ENCODE peak calls at places on chromosomes 2 and 18, in seven cellular contexts. I, B, F, M, A, G and Z are unnamed samples.

GRCh38 chr2:229714080-229714735 is at the start of gene DNER:
- DNase-seq in G (peak; percentile 30), F (peak; percentile 62), B (peak; percentile 24), A (peak; percentile 66), I (no peak), M (no peak), Z (peak; percentile 42)

GRCh38 chr2:47299555-47299954 is 103.4 kb upstream of the MSH2 start:
- DNase-seq in B (peak; percentile 64), F (no peak), M (no peak), I (peak; percentile 86), A (no peak), G (no peak), Z (peak; percentile 77)

GRCh38 chr2:205967391-205968075 is 118.4 kb downstream of the INO80D start:
- DNase-seq in I (peak; percentile 25), F (no peak), M (no peak), B (no peak), A (no peak), G (no peak), Z (no peak)

GRCh38 chr2:61660511-61661388 is 122.6 kb upstream of the XPO1 start:
- DNase-seq in B (no peak), G (no peak), A (peak; percentile 61), F (no peak), I (no peak), M (no peak), Z (no peak)

GRCh38 chr18:45755936-45756335 is 32.0 kb downstream of the SLC14A1 start:
- DNase-seq in I (peak; percentile 79), B (no peak), G (peak; percentile 84), F (no peak), M (no peak), A (peak; percentile 32), Z (no peak)

GRCh38 chr18:4399929-4400328 is 55.2 kb downstream of the DLGAP1 start:
- DNase-seq in B (no peak), I (no peak), F (no peak), M (no peak), A (no peak), G (no peak), Z (no peak)

GRCh38 chr18:30004977-30005376 is 1037.6 kb downstream of the DSC3 start:
- DNase-seq in A (no peak), F (no peak), B (no peak), G (no peak), M (no peak), I (no peak), Z (no peak)

GRCh38 chr18:65235966-65236634 is 514.7 kb upstream of the CDH7 start:
- DNase-seq in I (no peak), M (no peak), A (peak; percentile 12), B (no peak), F (no peak), G (no peak), Z (peak; percentile 24)

GRCh38 chr2:225002039-225002655 is 40.1 kb downstream of the DOCK10 start:
- DNase-seq in I (peak; percentile 78), A (peak; percentile 31), G (peak; percentile 46), M (peak; percentile 75), F (peak; percentile 48), B (peak; percentile 40), Z (peak; percentile 67)

GRCh38 chr2:224085811-224086210 is 46.7 kb upstream of the SERPINE2 start:
- DNase-seq in I (no peak), F (no peak), A (no peak), B (no peak), G (no peak), M (no peak), Z (no peak)

GRCh38 chr2:240227538-240228428 is 87.3 kb upstream of the OTOS start:
- DNase-seq in A (peak; percentile 0), G (no peak), B (no peak), F (peak; percentile 13), M (peak; percentile 20), I (no peak), Z (no peak)

GRCh38 chr2:201358684-201359083 is 1.5 kb upstream of the FLACC1 start:
- DNase-seq in I (peak; percentile 92), M (no peak), B (peak; percentile 22), G (no peak), F (peak; percentile 35), A (no peak), Z (no peak)

GRCh38 chr2:199457147-199458016 is at the start of gene SATB2:
- DNase-seq in G (no peak), F (no peak), B (peak; percentile 82), I (peak; percentile 78), M (no peak), A (peak; percentile 36), Z (peak; percentile 81)

GRCh38 chr2:179437430-179437829 is 172.8 kb upstream of the SESTD1 start:
- DNase-seq in I (no peak), M (no peak), F (no peak), A (no peak), G (no peak), B (no peak), Z (no peak)

GRCh38 chr2:96868555-96869280 is 1.2 kb downstream of the SEMA4C start:
- DNase-seq in G (peak; percentile 86), F (peak; percentile 71), A (peak; percentile 82), M (peak; percentile 79), I (peak; percentile 91), B (peak; percentile 89), Z (peak; percentile 90)

GRCh38 chr2:13968811-13969210 is 663.7 kb upstream of the LRATD1 start:
- DNase-seq in I (no peak), B (no peak), M (no peak), F (no peak), A (no peak), G (no peak), Z (no peak)

GRCh38 chr2:173462908-173463840 is 108.5 kb downstream of the CDCA7 start:
- DNase-seq in G (no peak), I (no peak), A (no peak), M (no peak), B (no peak), F (no peak), Z (no peak)

GRCh38 chr2:220276736-220277444 is 649.5 kb downstream of the SLC4A3 start:
- DNase-seq in I (peak; percentile 49), B (no peak), G (no peak), A (no peak), F (no peak), M (no peak), Z (no peak)

DNA sequence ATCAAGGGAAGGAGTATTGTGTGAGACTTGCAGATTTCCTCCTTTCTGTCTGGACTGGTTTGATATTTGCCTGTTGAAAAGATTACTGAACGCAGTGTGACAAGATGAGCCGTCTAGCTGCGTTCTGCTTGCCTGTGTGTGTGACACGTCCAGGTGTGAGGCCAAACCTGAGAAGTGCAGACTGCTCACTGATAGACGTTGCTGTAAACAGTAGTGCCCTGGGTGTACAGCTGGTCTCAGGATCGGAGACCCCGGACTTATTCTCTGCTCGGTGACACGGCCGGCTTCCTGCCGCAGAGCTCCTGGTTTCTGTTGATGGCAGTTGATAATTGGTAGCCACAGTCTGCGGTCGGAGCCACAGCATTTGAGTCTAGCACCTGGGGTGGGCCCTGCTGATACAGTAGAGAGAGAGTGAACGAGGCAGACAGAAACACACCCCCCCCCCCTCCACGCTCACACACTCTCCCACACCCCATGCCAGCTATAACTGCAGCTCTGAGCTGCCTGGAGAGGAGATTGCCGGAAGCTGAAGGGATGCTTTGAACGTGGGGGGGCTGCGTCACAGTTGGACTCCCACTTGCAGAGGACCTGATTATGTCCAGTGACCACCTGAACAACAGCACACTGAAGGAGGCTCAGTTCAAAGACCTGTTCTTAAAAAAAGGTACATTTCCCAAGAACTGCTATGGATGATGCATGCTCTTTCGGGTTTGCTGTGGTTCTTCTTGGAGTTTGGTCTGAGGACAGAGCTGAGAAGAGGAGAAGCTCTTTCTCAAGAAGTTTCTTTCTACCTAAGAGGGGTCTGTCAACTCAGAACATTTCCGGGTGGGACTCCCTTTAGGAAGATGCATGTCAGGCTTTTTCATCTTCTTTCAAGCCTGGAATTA is 114.0 kb downstream of the FAM210A start:
- DNase-seq in F (peak; percentile 63), M (peak; percentile 94), B (no peak), I (no peak), A (no peak), G (no peak), Z (no peak)
- H3K4me3 ChIP-seq in F (peak overlapping the region; percentile 36), M (peak overlapping the region; percentile 63), B (no peak overlapping the region), I (no peak overlapping the region), A (no peak overlapping the region), G (peak overlapping the region; percentile 12), Z (peak overlapping the region; percentile 12)

GRCh38 chr2:30731248-30731647 is 76.0 kb downstream of the CAPN13 start:
- DNase-seq in F (no peak), A (no peak), B (no peak), I (no peak), M (no peak), G (no peak), Z (no peak)

GRCh38 chr2:30733829-30734520 is 73.3 kb downstream of the CAPN13 start:
- DNase-seq in F (no peak), M (no peak), G (no peak), I (no peak), A (no peak), B (no peak), Z (no peak)

GRCh38 chr2:30731706-30732105 is 75.5 kb downstream of the CAPN13 start:
- DNase-seq in B (no peak), I (no peak), G (no peak), A (no peak), M (no peak), F (no peak), Z (no peak)

GRCh38 chr2:30732376-30732775 is 74.9 kb downstream of the CAPN13 start:
- DNase-seq in F (no peak), I (no peak), B (no peak), G (no peak), M (no peak), A (no peak), Z (no peak)

GRCh38 chr2:30732876-30733275 is 74.4 kb downstream of the CAPN13 start:
- DNase-seq in F (no peak), B (no peak), A (no peak), G (no peak), M (no peak), I (no peak), Z (no peak)
- H3K27me3 ChIP-seq in F (peaks cover 2% of the 10 kb centered on the region), B (peaks cover 63% of the 10 kb centered on the region), A (no peaks in the 10 kb centered on the region), G (no peaks in the 10 kb centered on the region), M (no peaks in the 10 kb centered on the region), I (peaks cover 42% of the 10 kb centered on the region), Z (peaks cover 7% of the 10 kb centered on the region)

GRCh38 chr2:8872821-8873432 is 35.5 kb upstream of the KIDINS220 start:
- DNase-seq in A (no peak), I (peak; percentile 73), F (no peak), G (peak; percentile 15), M (no peak), B (peak; percentile 59), Z (no peak)
- H3K4me1 ChIP-seq in A (no peaks in the 10 kb centered on the region), I (peaks cover 2% of the 10 kb centered on the region), F (no peaks in the 10 kb centered on the region), G (no peaks in the 10 kb centered on the region), M (no peaks in the 10 kb centered on the region), B (peaks cover 2% of the 10 kb centered on the region), Z (no peaks in the 10 kb centered on the region)

DNA sequence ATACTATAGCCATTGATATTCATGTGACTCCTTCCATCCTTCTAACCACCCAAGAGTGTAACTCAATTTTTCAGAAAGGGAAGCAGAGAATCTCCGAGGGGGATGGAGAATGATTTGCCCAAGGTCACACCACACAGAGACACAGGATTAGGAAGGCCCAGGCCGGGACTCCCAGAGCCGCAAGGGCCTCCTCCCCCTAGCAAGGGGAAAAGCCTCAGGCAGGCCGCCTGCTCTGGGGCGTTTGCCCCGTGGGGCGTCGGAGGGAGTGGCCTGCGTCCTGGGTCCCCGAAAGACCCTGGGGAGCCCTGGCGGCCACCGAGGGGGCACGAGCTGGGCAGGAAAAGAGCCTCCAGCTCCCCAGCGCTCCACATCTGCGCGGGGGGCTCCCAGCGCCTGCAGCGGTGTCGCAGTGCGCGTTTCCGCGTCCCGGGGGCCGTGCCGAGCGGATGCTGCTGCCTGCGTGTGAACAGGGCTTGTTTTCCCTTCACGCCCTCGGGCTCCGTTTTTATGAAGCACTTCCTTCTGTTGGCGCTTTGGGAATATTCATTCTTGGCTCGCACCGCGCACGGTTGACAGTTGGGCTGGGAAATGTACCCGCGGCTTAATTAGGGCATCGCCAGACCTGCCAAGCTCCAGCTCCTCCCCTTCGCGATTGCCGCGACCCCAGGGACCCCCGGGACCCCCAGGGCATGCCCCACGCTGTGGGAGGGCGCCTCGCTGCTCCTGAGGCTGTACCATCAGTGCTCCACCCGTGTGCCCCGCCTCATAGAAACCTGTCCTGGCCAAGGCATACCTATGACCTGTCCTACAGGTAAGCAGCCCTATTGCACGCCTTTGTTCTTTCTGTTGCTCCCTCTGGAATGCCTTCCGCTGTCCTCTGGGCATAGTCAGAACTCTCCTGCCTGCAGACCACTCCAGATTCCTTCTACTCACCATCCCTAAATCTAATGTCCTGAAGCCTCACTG is 158.9 kb upstream of the GLI2 start:
- DNase-seq in M (no peak), I (peak; percentile 16), F (no peak), A (peak; percentile 33), G (no peak), B (no peak), Z (no peak)
- H3K4me3 ChIP-seq in M (no peak overlapping the region), I (peak overlapping the region; percentile 9), F (no peak overlapping the region), A (no peak overlapping the region), G (peak overlapping the region; percentile 2), B (no peak overlapping the region), Z (no peak overlapping the region)